ENCODE peak calls at places on chromosome 6, in seven cellular contexts. D is OCI-LY7, C is Panc1, T is right atrium auricular region, V is heart right ventricle, U is GM23338, W is lung. Q is an unnamed sample.

GRCh38 chr6:163630991-163631390 is 216.5 kb downstream of the QKI start:
- DNase-seq in D (no peak), C (no peak), T (no peak), V (no peak), U (no peak), W (no peak), Q (no peak)

GRCh38 chr6:26183581-26184408 is 96.6 kb downstream of the HFE start:
- DNase-seq in D (no peak), C (peak), T (peak), V (peak), U (peak), W (peak), Q (peak)

GRCh38 chr6:108966855-108967755 is 118.9 kb downstream of the ARMC2 start:
- DNase-seq in D (no peak), C (no peak), T (no peak), V (peak), U (peak), W (peak), Q (no peak)

GRCh38 chr6:27651371-27651732 is 178.4 kb upstream of the ZNF184 start:
- DNase-seq in D (no peak), C (peak), T (no peak), V (no peak), U (peak), W (no peak), Q (no peak)

GRCh38 chr6:113901482-113901881 is 44.3 kb downstream of the MARCKS start:
- DNase-seq in D (no peak), C (no peak), T (no peak), V (no peak), U (no peak), W (no peak), Q (no peak)

GRCh38 chr6:162973975-162974374 is 246.2 kb downstream of the PACRG start:
- DNase-seq in D (no peak), C (no peak), T (no peak), V (no peak), U (no peak), W (no peak), Q (no peak)

GRCh38 chr6:157825243-157825904 is 2.3 kb downstream of the SNX9 start:
- DNase-seq in D (no peak), C (peak), T (no peak), V (no peak), U (no peak), W (no peak), Q (no peak)

GRCh38 chr6:37365791-37366190 is 12.0 kb downstream of the RNF8 start:
- DNase-seq in D (no peak), C (no peak), T (no peak), V (no peak), U (peak), W (no peak), Q (no peak)

GRCh38 chr6:46015119-46015968 is at the start of gene CLIC5:
- DNase-seq in D (no peak), C (no peak), T (no peak), V (peak), U (peak), W (peak), Q (no peak)

DNA sequence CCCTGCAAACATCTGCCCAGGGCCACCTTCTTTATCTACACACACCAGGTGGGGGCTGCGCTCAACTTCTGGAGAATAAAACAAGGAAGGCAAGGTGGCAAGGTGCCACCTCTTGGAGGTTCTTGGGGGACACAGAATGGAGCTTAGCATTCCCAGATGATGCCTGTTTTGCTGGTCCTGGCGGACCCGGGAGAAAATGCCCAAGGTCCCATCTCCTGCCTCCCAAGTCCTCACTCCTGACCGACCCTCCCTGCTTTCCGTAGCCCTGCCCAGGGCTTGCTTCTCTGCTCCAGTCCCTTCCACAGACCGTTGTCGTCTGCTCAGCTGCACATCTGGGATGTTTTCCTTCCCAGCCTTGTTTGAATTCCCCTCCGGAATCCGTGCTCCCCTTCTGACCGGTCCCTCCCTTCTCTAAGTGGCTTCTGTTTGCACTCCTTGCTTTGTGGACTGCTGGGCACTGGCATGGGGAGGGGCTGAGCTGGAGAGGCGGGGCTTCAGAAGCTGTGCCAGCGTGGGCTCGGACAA is 13.1 kb downstream of the ITPR3 start:
- DNase-seq in D (no peak), C (no peak), T (no peak), V (no peak), U (no peak), W (peak), Q (no peak)
- H3K4me3 ChIP-seq in D (peak), C (peak), T (peak), V (peak), U (peak), W (peak), Q (peak)

DNA sequence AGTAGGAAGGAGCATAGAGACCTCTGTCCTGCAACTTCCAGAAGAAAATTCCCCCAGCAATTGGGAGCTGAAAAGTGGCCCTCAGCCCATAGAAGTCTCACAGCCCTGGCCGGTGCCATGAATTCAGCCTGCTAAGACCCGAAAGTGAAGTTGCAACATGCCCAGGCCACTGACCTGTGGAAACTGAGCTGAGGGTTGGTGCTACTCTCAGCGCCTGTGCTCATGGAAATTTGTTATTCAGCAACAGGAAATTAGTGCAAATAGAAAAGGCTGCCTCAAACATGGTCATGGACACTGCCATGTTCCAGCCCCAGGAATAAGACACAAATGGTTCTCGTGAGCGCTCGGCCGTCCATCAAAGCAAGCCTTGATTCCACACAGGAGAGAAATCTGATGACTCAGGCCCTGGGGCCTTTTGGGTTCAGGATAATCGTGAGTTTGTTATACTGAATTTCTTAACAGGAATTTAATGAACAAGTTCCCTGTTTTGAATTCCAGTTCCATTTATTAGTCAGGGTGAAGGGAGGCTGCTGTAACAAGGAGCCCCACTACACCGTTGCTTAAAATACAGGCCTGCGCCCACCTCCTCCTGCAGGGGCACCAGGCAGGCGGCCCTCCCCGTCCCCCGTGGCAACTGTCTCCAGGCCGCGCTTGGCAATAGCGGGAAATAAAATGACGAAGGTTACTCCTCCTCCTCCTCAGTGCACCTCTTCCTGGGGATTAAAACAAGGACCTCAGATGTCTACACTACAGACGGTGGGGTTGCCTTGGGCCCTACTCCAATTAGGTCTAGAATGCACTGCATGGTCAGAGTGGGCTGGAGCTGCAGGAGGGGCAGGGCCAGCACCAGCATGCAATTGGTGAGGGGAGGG is 152.9 kb downstream of the ERMARD start:
- DNase-seq in D (no peak), C (no peak), T (no peak), V (no peak), U (no peak), W (no peak), Q (no peak)
- TF ChIP-seq CTCF in D (no peak), C (no peak), T (no peak), V (no peak), U (no peak), W (no peak), Q (no peak)

GRCh38 chr6:152246554-152247337 is 390.4 kb downstream of the SYNE1 start:
- DNase-seq in D (no peak), C (no peak), T (no peak), V (peak), U (no peak), W (no peak), Q (no peak)
- H3K27ac ChIP-seq in D (no peak), C (no peak), T (peak), V (peak), U (no peak), W (peak), Q (no peak)

GRCh38 chr6:138544521-138544920 is 45.2 kb upstream of the NHSL1 start:
- DNase-seq in D (no peak), C (no peak), T (no peak), V (no peak), U (no peak), W (no peak), Q (no peak)
- H3K4me3 ChIP-seq in D (no peak), C (no peak), T (peak), V (peak), U (no peak), W (no peak), Q (no peak)

DNA sequence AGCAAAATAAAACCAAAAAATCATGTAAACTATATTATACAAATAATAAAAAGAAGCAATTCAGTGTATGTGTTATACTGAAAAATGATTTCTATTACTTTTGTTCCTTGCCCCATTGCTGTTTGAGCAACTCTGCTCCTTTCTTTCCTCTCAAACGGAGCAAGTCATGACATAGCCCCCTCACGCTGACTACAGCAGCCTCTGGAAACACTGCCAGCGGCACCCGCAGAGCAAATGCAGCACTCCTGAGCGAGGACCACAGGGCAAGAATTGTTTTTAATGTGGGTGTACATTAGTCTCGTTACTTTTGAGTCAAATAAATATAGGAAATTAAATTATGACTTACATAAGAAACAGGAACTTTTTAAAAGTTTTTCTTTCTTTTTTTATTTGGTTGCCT is 350.1 kb upstream of the HSF2 start:
- DNase-seq in D (no peak), C (no peak), T (no peak), V (no peak), U (peak), W (no peak), Q (no peak)
- TF ChIP-seq CTCF in D (no peak), C (no peak), T (no peak), V (no peak), U (no peak), W (no peak), Q (no peak)

DNA sequence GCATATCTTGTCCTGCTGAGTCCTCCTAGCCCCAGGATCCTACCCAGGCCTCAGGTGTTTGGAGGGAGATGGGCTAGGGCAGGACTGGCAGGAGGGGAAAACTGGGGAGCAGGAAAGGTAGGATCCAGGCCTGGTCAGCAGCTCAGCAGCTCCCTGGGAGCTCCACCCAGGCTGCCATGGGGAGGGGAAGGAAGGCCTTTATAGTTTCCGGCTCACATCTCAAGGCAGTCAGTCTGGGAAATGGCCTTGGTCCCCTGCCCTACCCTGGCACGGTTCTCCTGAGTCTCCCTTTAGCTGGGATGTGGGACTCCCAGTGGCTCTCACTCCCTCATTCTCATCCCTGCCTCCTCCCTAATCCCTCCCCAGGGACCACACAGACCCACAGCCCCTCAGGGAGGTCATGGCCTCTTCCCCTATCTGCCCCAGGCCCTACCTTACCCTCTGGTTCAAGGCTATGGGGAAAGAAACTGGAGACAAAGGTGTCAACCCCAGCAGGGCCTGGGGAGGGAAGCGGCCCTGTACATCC is 1.6 kb downstream of the SLC44A4 start:
- DNase-seq in D (no peak), C (no peak), T (no peak), V (no peak), U (no peak), W (no peak), Q (no peak)
- H3K27ac ChIP-seq in D (no peak), C (peak), T (no peak), V (no peak), U (no peak), W (no peak), Q (no peak)

DNA sequence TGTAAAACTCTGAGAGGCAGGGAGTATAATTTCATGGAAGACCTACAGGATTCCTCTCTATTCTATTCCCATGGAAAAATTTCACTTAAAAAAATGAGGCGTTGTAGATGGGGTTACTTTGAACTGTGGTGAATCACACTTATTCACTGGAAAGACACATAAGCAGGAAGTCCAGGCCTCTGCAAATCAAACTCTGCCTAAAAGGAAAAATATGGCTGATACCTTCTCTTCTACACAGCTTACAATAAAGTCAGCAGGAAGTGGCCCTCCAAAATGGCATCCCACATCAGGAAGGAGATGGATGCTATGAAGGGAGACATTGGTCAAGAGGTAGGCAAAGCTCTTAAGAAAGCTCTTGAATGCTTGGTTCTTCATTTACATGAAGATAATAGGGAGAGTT is 115.9 kb downstream of the FYN start:
- DNase-seq in D (no peak), C (no peak), T (no peak), V (no peak), U (peak), W (no peak), Q (no peak)
- H3K4me3 ChIP-seq in D (no peak), C (no peak), T (no peak), V (no peak), U (no peak), W (no peak), Q (no peak)

GRCh38 chr6:134632034-134632433 is 314.1 kb upstream of the SGK1 start:
- DNase-seq in D (no peak), C (no peak), T (no peak), V (no peak), U (no peak), W (no peak), Q (no peak)
- TF ChIP-seq CTCF in D (no peak), C (no peak), T (no peak), V (no peak), U (no peak), W (no peak), Q (no peak)